ENCODE peak calls at places on chromosomes 6 and 20, in eight cellular contexts. C, R, J, Y, M, F, N and A are unnamed samples.

GRCh38 chr20:19531446-19531845 is 226.6 kb upstream of the RIN2 start:
- DNase-seq in F (no peak), C (no peak), N (no peak), Y (no peak), J (no peak), R (no peak), M (no peak), A (peak; percentile 8)

GRCh38 chr6:91149914-91150674 is 563.2 kb upstream of the MAP3K7 start:
- DNase-seq in J (no peak), F (no peak), C (no peak), Y (no peak), R (no peak), M (no peak), N (no peak), A (no peak)

GRCh38 chr6:117613920-117614535 is 11.7 kb upstream of the GOPC start:
- DNase-seq in N (no peak), C (no peak), J (no peak), Y (no peak), M (no peak), F (no peak), R (no peak), A (no peak)

GRCh38 chr6:26312501-26313390 is 52.3 kb upstream of the BTN3A2 start:
- DNase-seq in Y (peak; percentile 92), R (peak; percentile 85), F (peak; percentile 91), N (peak; percentile 84), J (peak; percentile 80), M (peak; percentile 77), C (no peak), A (peak; percentile 87)

GRCh38 chr6:46381057-46381456 is 110.2 kb downstream of the RCAN2 start:
- DNase-seq in F (no peak), C (no peak), J (no peak), M (no peak), N (no peak), R (no peak), Y (no peak), A (no peak)

GRCh38 chr6:30411515-30412207 is 66.7 kb downstream of the RPP21 start:
- DNase-seq in R (peak; percentile 65), F (peak; percentile 51), C (no peak), J (no peak), M (peak; percentile 19), N (peak; percentile 16), Y (peak; percentile 79), A (peak; percentile 32)

GRCh38 chr6:33761922-33762629 is 15.4 kb upstream of the IP6K3 start:
- DNase-seq in C (no peak), J (peak; percentile 36), M (peak; percentile 44), F (peak; percentile 59), R (peak; percentile 83), N (peak; percentile 56), Y (peak; percentile 75), A (no peak)

GRCh38 chr6:159974932-159975331 is 6.0 kb downstream of the IGF2R start:
- DNase-seq in Y (no peak), J (no peak), R (no peak), M (no peak), N (no peak), C (no peak), F (no peak), A (peak; percentile 53)

GRCh38 chr6:105253787-105254186 is 74.0 kb upstream of the POPDC3 start:
- DNase-seq in M (no peak), C (no peak), R (no peak), J (no peak), N (no peak), Y (no peak), F (no peak), A (no peak)

GRCh38 chr6:155185544-155185943 is 78.3 kb upstream of the CLDN20 start:
- DNase-seq in C (no peak), J (no peak), M (no peak), Y (peak; percentile 63), N (no peak), F (peak; percentile 59), R (peak; percentile 52), A (no peak)

GRCh38 chr20:35192071-35192872 is 20.4 kb downstream of the PROCR start:
- DNase-seq in J (no peak), F (no peak), C (no peak), R (no peak), N (peak; percentile 52), Y (no peak), M (no peak), A (no peak)

DNA sequence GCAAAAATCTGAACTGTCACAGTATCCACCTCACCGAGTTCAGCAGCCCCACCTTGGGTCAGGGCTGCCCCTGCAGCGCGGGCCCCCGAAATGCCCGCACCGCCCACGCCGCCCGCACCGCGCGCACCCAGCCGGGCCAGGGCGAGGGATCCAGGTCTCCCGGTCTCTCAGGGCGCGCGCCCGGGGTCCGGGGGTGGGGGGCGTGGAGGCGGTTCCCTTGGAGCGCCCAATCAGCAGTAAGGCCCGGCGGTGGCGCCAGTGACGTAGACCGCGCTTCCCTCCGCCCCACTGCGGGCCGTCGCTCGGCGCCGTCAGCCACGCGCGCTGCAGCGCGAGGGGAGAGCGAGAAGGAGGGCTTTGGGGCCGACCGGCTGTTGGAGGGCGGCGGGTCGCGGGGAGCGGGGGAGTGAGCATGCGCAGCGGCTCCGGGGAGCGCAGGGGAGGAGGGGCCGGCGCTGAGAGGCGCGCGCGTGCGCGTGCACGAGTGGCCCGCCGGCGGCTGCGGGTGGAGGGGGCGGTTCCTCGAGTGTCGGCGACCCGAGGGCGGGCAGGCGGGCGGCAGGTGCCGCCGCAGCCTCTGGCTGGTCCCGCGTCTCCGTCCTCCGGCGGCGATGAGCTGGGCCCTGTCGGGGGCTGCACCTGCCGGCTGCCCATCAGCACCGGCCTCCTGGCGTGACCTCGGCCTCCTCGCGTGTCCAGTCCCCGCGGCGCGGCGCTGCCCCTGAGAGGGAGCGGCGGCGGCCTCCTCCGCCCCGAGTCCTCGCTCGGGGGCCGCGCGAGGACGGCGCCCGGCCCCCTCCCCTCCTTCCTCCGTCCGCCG is at the start of gene TMEM170B:
- DNase-seq in N (peak; percentile 87), M (peak; percentile 95), Y (peak; percentile 89), F (peak; percentile 89), J (peak; percentile 84), C (peak; percentile 89), R (peak; percentile 94), A (peak; percentile 98)
- TF ChIP-seq POLR2A in N (peak; percentile 52), M (peak; percentile 50), Y (no peak), F (no peak), J (no peak), C (no peak), R (peak; percentile 21), A (no peak)

GRCh38 chr6:10586302-10586701 is 65.2 kb downstream of the GCNT2 start:
- DNase-seq in J (no peak), C (no peak), M (no peak), N (no peak), R (no peak), Y (no peak), F (no peak), A (no peak)
- H3K4me3 ChIP-seq in J (no peak overlapping the region), C (no peak overlapping the region), M (no peak overlapping the region), N (no peak overlapping the region), R (no peak overlapping the region), Y (peak overlapping the region; percentile 60), F (no peak overlapping the region), A (no peak overlapping the region)

GRCh38 chr20:46741924-46742692 is 32.7 kb downstream of the SLC2A10 start:
- DNase-seq in R (no peak), J (peak; percentile 33), C (no peak), N (no peak), Y (no peak), M (no peak), F (no peak), A (no peak)

GRCh38 chr20:46746972-46747371 is 37.5 kb downstream of the SLC2A10 start:
- DNase-seq in Y (no peak), N (no peak), J (no peak), M (no peak), C (no peak), R (peak; percentile 19), F (peak; percentile 59), A (no peak)

GRCh38 chr20:46739441-46740213 is 30.2 kb downstream of the SLC2A10 start:
- DNase-seq in M (no peak), J (peak; percentile 39), F (no peak), R (no peak), C (no peak), Y (no peak), N (peak; percentile 43), A (no peak)

GRCh38 chr20:46740214-46740609 is 30.8 kb downstream of the SLC2A10 start:
- DNase-seq in Y (no peak), C (no peak), N (no peak), M (no peak), J (no peak), F (no peak), R (no peak), A (no peak)

GRCh38 chr20:46743088-46743487 is 33.6 kb downstream of the SLC2A10 start:
- DNase-seq in N (no peak), Y (no peak), J (no peak), C (no peak), R (no peak), M (no peak), F (no peak), A (no peak)
- TF ChIP-seq POLR2A in N (no peak), Y (no peak), J (no peak), C (no peak), R (no peak), M (no peak), F (no peak), A (no peak)

GRCh38 chr6:79841577-79842381 is 105.6 kb downstream of the ELOVL4 start:
- DNase-seq in Y (no peak), N (no peak), F (no peak), J (no peak), C (no peak), M (no peak), R (no peak), A (no peak)
- H3K4me3 ChIP-seq in Y (no peak overlapping the region), N (no peak overlapping the region), F (no peak overlapping the region), J (no peak overlapping the region), C (no peak overlapping the region), M (no peak overlapping the region), R (no peak overlapping the region), A (no peak overlapping the region)